ENCODE peak calls at places on chromosomes 13 and 19, in nine cellular contexts. One of them, this sample, is unnamed.

GRCh38 chr13:105139048-105139379 is 1396.4 kb downstream of the EFNB2 start:
- DNase-seq in tibial artery: no peak
- DNase-seq in MM.1S: peak; percentile 13
- DNase-seq in Peyer's patch: no peak
- DNase-seq in H1: no peak
- DNase-seq in A673: no peak
- DNase-seq in pancreas: no peak
- DNase-seq in DND-41: no peak
- DNase-seq in psoas muscle: no peak
- DNase-seq in this sample: no peak

GRCh38 chr19:35533822-35534521 is 716 bp downstream of the GAPDHS start:
- DNase-seq in DND-41: no peak
- DNase-seq in A673: no peak
- DNase-seq in tibial artery: no peak
- DNase-seq in pancreas: no peak
- DNase-seq in psoas muscle: no peak
- DNase-seq in Peyer's patch: no peak
- DNase-seq in H1: no peak
- DNase-seq in MM.1S: no peak
- DNase-seq in this sample: no peak

GRCh38 chr19:39131255-39131755 is 5.7 kb downstream of the PAK4 start:
- DNase-seq in Peyer's patch: no peak
- DNase-seq in tibial artery: no peak
- DNase-seq in MM.1S: no peak
- DNase-seq in H1: no peak
- DNase-seq in DND-41: no peak
- DNase-seq in pancreas: no peak
- DNase-seq in psoas muscle: peak; percentile 74
- DNase-seq in A673: no peak
- DNase-seq in this sample: peak; percentile 80

GRCh38 chr13:48806522-48806921 is 152.8 kb downstream of the CYSLTR2 start:
- DNase-seq in tibial artery: no peak
- DNase-seq in pancreas: no peak
- DNase-seq in H1: no peak
- DNase-seq in Peyer's patch: no peak
- DNase-seq in psoas muscle: no peak
- DNase-seq in DND-41: no peak
- DNase-seq in A673: no peak
- DNase-seq in MM.1S: no peak
- DNase-seq in this sample: no peak

GRCh38 chr19:8161135-8161646 is 11.8 kb upstream of the FBN3 start:
- DNase-seq in Peyer's patch: no peak
- DNase-seq in tibial artery: no peak
- DNase-seq in pancreas: peak; percentile 58
- DNase-seq in A673: peak; percentile 66
- DNase-seq in DND-41: peak; percentile 54
- DNase-seq in H1: no peak
- DNase-seq in MM.1S: peak; percentile 59
- DNase-seq in psoas muscle: no peak
- DNase-seq in this sample: peak; percentile 54

GRCh38 chr13:98221234-98221633 is 44.2 kb upstream of the RNF113B start:
- DNase-seq in tibial artery: no peak
- DNase-seq in DND-41: no peak
- DNase-seq in pancreas: no peak
- DNase-seq in psoas muscle: no peak
- DNase-seq in A673: peak; percentile 21
- DNase-seq in MM.1S: no peak
- DNase-seq in H1: no peak
- DNase-seq in Peyer's patch: no peak
- DNase-seq in this sample: peak; percentile 82

GRCh38 chr19:13215572-13216380 is 65.6 kb downstream of the IER2 start:
- DNase-seq in H1: no peak
- DNase-seq in DND-41: no peak
- DNase-seq in tibial artery: no peak
- DNase-seq in A673: no peak
- DNase-seq in Peyer's patch: no peak
- DNase-seq in pancreas: no peak
- DNase-seq in MM.1S: peak; percentile 31
- DNase-seq in psoas muscle: no peak
- DNase-seq in this sample: no peak

GRCh38 chr13:50225188-50226155 is 210.2 kb downstream of the KCNRG start:
- DNase-seq in MM.1S: no peak
- DNase-seq in pancreas: no peak
- DNase-seq in A673: no peak
- DNase-seq in DND-41: no peak
- DNase-seq in H1: no peak
- DNase-seq in psoas muscle: no peak
- DNase-seq in tibial artery: no peak
- DNase-seq in Peyer's patch: no peak
- DNase-seq in this sample: no peak

DNA sequence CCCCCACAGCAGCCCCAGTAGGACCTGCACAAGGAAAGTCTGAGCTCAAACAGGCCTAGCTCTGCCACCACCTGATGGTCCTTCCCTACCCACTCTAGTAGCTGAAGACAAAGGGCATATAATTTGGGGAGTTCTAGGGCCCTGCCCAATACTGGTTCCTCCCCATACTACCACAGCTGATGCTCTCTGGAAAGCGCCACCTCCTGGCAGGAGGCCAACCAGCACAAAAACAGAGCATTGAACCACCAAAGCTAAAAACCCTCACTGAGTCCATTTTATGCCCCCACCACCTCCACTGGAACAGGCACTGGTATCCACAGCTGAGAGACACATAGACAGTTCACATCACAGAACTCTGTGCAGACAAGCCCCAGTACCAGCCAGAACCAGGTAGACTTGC is 1276.8 kb downstream of the OLFM4 start:
- DNase-seq in A673: no peak
- DNase-seq in H1: no peak
- DNase-seq in DND-41: no peak
- DNase-seq in Peyer's patch: no peak
- DNase-seq in pancreas: no peak
- DNase-seq in tibial artery: no peak
- DNase-seq in psoas muscle: no peak
- DNase-seq in MM.1S: no peak
- DNase-seq in this sample: no peak
- H3K4me1 ChIP-seq in A673: no peaks in the 10 kb centered on the region
- H3K4me1 ChIP-seq in H1: peaks cover 2% of the 10 kb centered on the region
- H3K4me1 ChIP-seq in DND-41: no peaks in the 10 kb centered on the region
- H3K4me1 ChIP-seq in Peyer's patch: no peaks in the 10 kb centered on the region
- H3K4me1 ChIP-seq in pancreas: no peaks in the 10 kb centered on the region
- H3K4me1 ChIP-seq in tibial artery: no peaks in the 10 kb centered on the region
- H3K4me1 ChIP-seq in psoas muscle: no peaks in the 10 kb centered on the region
- H3K4me1 ChIP-seq in MM.1S: no peaks in the 10 kb centered on the region
- H3K4me1 ChIP-seq in this sample: no peaks in the 10 kb centered on the region

GRCh38 chr19:56114051-56114694 is 6.9 kb downstream of the ZNF787 start:
- DNase-seq in A673: no peak
- DNase-seq in psoas muscle: no peak
- DNase-seq in tibial artery: no peak
- DNase-seq in pancreas: no peak
- DNase-seq in DND-41: no peak
- DNase-seq in H1: no peak
- DNase-seq in Peyer's patch: no peak
- DNase-seq in MM.1S: no peak
- DNase-seq in this sample: no peak

GRCh38 chr19:56113071-56113632 is 7.9 kb downstream of the ZNF787 start:
- DNase-seq in A673: no peak
- DNase-seq in psoas muscle: no peak
- DNase-seq in MM.1S: no peak
- DNase-seq in Peyer's patch: no peak
- DNase-seq in DND-41: no peak
- DNase-seq in H1: no peak
- DNase-seq in pancreas: no peak
- DNase-seq in tibial artery: no peak
- DNase-seq in this sample: no peak

GRCh38 chr19:56115490-56115889 is 5.6 kb downstream of the ZNF787 start:
- DNase-seq in MM.1S: no peak
- DNase-seq in DND-41: no peak
- DNase-seq in H1: no peak
- DNase-seq in psoas muscle: no peak
- DNase-seq in A673: no peak
- DNase-seq in tibial artery: no peak
- DNase-seq in Peyer's patch: no peak
- DNase-seq in pancreas: no peak
- DNase-seq in this sample: no peak

GRCh38 chr19:56116606-56117005 is 4.5 kb downstream of the ZNF787 start:
- DNase-seq in tibial artery: no peak
- DNase-seq in Peyer's patch: no peak
- DNase-seq in A673: no peak
- DNase-seq in psoas muscle: no peak
- DNase-seq in DND-41: no peak
- DNase-seq in MM.1S: no peak
- DNase-seq in pancreas: no peak
- DNase-seq in H1: no peak
- DNase-seq in this sample: no peak

DNA sequence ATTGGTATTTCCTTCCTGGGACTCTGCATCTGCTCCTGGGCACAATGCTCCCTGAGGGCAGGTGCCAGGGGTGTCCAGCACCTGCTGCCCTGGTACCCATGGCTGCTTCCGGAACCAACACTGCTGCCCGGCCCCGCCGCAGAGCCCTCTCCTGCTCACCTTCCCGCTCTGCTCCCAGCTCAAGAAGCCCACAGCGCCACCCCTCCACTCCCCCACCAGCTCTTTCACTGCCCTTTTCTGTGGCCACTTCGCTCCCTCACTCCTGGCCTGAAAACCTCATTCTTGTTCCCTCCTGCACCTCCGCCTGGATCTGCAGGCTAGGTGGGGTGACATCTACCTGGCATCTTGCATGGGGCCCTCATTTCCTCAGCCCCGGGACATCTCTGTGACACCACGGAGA is 6.4 kb downstream of the ZNF787 start:
- DNase-seq in pancreas: no peak
- DNase-seq in DND-41: no peak
- DNase-seq in H1: no peak
- DNase-seq in psoas muscle: no peak
- DNase-seq in Peyer's patch: no peak
- DNase-seq in tibial artery: no peak
- DNase-seq in A673: no peak
- DNase-seq in MM.1S: no peak
- DNase-seq in this sample: no peak
- H3K27ac ChIP-seq in pancreas: peak overlapping the region; percentile 23
- H3K27ac ChIP-seq in DND-41: no peak overlapping the region
- H3K27ac ChIP-seq in H1: no peak overlapping the region
- H3K27ac ChIP-seq in psoas muscle: peak overlapping the region; percentile 41
- H3K27ac ChIP-seq in Peyer's patch: no peak overlapping the region
- H3K27ac ChIP-seq in tibial artery: no peak overlapping the region
- H3K27ac ChIP-seq in A673: no peak overlapping the region
- H3K27ac ChIP-seq in MM.1S: no peak overlapping the region
- H3K27ac ChIP-seq in this sample: no peak overlapping the region

GRCh38 chr19:51274371-51274770 is 23.5 kb downstream of the SIGLECL1 start:
- DNase-seq in A673: no peak
- DNase-seq in H1: no peak
- DNase-seq in pancreas: no peak
- DNase-seq in tibial artery: no peak
- DNase-seq in MM.1S: no peak
- DNase-seq in psoas muscle: no peak
- DNase-seq in Peyer's patch: no peak
- DNase-seq in DND-41: no peak
- DNase-seq in this sample: no peak
- H3K4me1 ChIP-seq in A673: no peaks in the 10 kb centered on the region
- H3K4me1 ChIP-seq in H1: no peaks in the 10 kb centered on the region
- H3K4me1 ChIP-seq in pancreas: no peaks in the 10 kb centered on the region
- H3K4me1 ChIP-seq in tibial artery: no peaks in the 10 kb centered on the region
- H3K4me1 ChIP-seq in MM.1S: no peaks in the 10 kb centered on the region
- H3K4me1 ChIP-seq in psoas muscle: no peaks in the 10 kb centered on the region
- H3K4me1 ChIP-seq in Peyer's patch: no peaks in the 10 kb centered on the region
- H3K4me1 ChIP-seq in DND-41: no peaks in the 10 kb centered on the region
- H3K4me1 ChIP-seq in this sample: no peaks in the 10 kb centered on the region

GRCh38 chr13:40980466-40980865 is 38.6 kb downstream of the ELF1 start:
- DNase-seq in pancreas: no peak
- DNase-seq in MM.1S: no peak
- DNase-seq in psoas muscle: no peak
- DNase-seq in Peyer's patch: no peak
- DNase-seq in A673: no peak
- DNase-seq in DND-41: peak; percentile 45
- DNase-seq in tibial artery: no peak
- DNase-seq in H1: no peak
- DNase-seq in this sample: no peak
- H3K27ac ChIP-seq in pancreas: peak overlapping the region; percentile 60
- H3K27ac ChIP-seq in MM.1S: no peak overlapping the region
- H3K27ac ChIP-seq in psoas muscle: no peak overlapping the region
- H3K27ac ChIP-seq in Peyer's patch: peak overlapping the region; percentile 83
- H3K27ac ChIP-seq in A673: peak overlapping the region; percentile 93
- H3K27ac ChIP-seq in DND-41: peak overlapping the region; percentile 94
- H3K27ac ChIP-seq in tibial artery: peak overlapping the region; percentile 10
- H3K27ac ChIP-seq in H1: no peak overlapping the region
- H3K27ac ChIP-seq in this sample: no peak overlapping the region

DNA sequence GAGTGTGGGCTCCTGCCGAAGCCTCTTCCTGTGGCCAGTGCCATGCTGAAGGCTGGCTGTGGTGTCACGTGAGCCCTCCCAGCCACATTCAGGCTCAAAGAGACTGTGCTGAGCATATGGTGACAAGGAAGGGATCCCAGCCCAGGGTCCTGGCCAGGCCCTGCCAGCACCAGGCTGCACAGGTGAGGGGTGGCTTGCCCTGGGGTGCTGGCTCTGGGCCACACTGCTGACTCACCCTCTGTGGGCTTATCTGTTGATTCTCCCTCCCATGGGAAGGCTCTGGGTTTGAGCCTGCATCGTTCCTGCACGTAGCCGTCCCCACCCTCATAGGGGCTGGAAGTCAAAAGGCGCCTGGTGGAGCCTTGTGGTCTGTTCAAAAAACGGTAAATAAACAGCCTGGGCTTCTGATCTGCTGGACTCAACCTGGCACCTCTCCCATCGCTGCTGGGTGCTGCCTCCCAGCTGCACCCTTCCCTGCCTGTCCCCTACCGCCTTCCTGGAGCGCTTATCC is 31.1 kb downstream of the DNM2 start:
- DNase-seq in pancreas: peak; percentile 82
- DNase-seq in H1: no peak
- DNase-seq in DND-41: no peak
- DNase-seq in MM.1S: no peak
- DNase-seq in Peyer's patch: peak; percentile 93
- DNase-seq in tibial artery: no peak
- DNase-seq in A673: no peak
- DNase-seq in psoas muscle: peak; percentile 39
- DNase-seq in this sample: peak; percentile 67
- H3K4me1 ChIP-seq in pancreas: peaks cover 49% of the 10 kb centered on the region
- H3K4me1 ChIP-seq in H1: no peaks in the 10 kb centered on the region
- H3K4me1 ChIP-seq in DND-41: no peaks in the 10 kb centered on the region
- H3K4me1 ChIP-seq in MM.1S: no peaks in the 10 kb centered on the region
- H3K4me1 ChIP-seq in Peyer's patch: peaks cover 83% of the 10 kb centered on the region
- H3K4me1 ChIP-seq in tibial artery: peaks cover 28% of the 10 kb centered on the region
- H3K4me1 ChIP-seq in A673: peaks cover 4% of the 10 kb centered on the region
- H3K4me1 ChIP-seq in psoas muscle: peaks cover 47% of the 10 kb centered on the region
- H3K4me1 ChIP-seq in this sample: peaks cover 9% of the 10 kb centered on the region

GRCh38 chr13:22945321-22946226 is 235.2 kb upstream of the SGCG start:
- DNase-seq in MM.1S: no peak
- DNase-seq in Peyer's patch: no peak
- DNase-seq in H1: no peak
- DNase-seq in tibial artery: no peak
- DNase-seq in A673: no peak
- DNase-seq in DND-41: no peak
- DNase-seq in psoas muscle: no peak
- DNase-seq in pancreas: no peak
- DNase-seq in this sample: no peak
- H3K27ac ChIP-seq in MM.1S: no peak overlapping the region
- H3K27ac ChIP-seq in Peyer's patch: no peak overlapping the region
- H3K27ac ChIP-seq in H1: no peak overlapping the region
- H3K27ac ChIP-seq in tibial artery: no peak overlapping the region
- H3K27ac ChIP-seq in A673: no peak overlapping the region
- H3K27ac ChIP-seq in DND-41: no peak overlapping the region
- H3K27ac ChIP-seq in psoas muscle: no peak overlapping the region
- H3K27ac ChIP-seq in pancreas: no peak overlapping the region
- H3K27ac ChIP-seq in this sample: no peak overlapping the region

This sample was measured in SJCRH30.